ENCODE peak calls at places on chromosomes 11 and 22, in five cellular contexts. T is left lung, N is colonic mucosa, L is SJSA1, H is adrenal gland. F is an unnamed sample. For H3K4me1, the result is how much of the 10 kb centered on the place peaks cover.

GRCh38 chr11:77093987-77094840 is 8.4 kb upstream of the OMP start:
- DNase-seq in T (no peak), N (no peak), L (no peak), H (no peak), F (no peak)

GRCh38 chr11:2673250-2673610 is 26.6 kb downstream of the KCNQ1OT1 start:
- DNase-seq in T (no peak), N (no peak), L (no peak), H (peak), F (no peak)

GRCh38 chr11:73538381-73538872 is 59.5 kb downstream of the FAM168A start:
- DNase-seq in T (no peak), N (no peak), L (no peak), H (no peak), F (peak)

GRCh38 chr11:131928992-131929391 is 558.6 kb downstream of the NTM start:
- DNase-seq in T (no peak), N (no peak), L (no peak), H (no peak), F (no peak)

GRCh38 chr11:2097356-2097997 is 41.7 kb downstream of the IGF2 start:
- DNase-seq in T (peak), N (peak), L (peak), H (peak), F (peak)

GRCh38 chr11:45662096-45662664 is 3.2 kb downstream of the CHST1 start:
- DNase-seq in T (no peak), N (no peak), L (no peak), H (no peak), F (no peak)

GRCh38 chr11:65432133-65432650 is 9.6 kb downstream of the NEAT1 start:
- DNase-seq in T (no peak), N (no peak), L (no peak), H (no peak), F (no peak)

GRCh38 chr11:104964247-104964646 is 4.1 kb downstream of the CASP4 start:
- DNase-seq in T (no peak), N (no peak), L (no peak), H (no peak), F (no peak)

GRCh38 chr11:18727499-18728236 is 1.7 kb upstream of the IGSF22 start:
- DNase-seq in T (no peak), N (peak), L (peak), H (no peak), F (peak)

GRCh38 chr11:127074151-127074761 is 73.7 kb upstream of the KIRREL3 start:
- DNase-seq in T (no peak), N (peak), L (peak), H (peak), F (peak)

GRCh38 chr22:29344137-29344536 is 28.6 kb upstream of the RASL10A start:
- DNase-seq in T (peak), N (no peak), L (peak), H (peak), F (peak)

GRCh38 chr22:19971276-19972124 is 29.9 kb upstream of the TXNRD2 start:
- DNase-seq in T (peak), N (no peak), L (no peak), H (no peak), F (no peak)

GRCh38 chr11:120690406-120690805 is 178.9 kb downstream of the GRIK4 start:
- DNase-seq in T (no peak), N (no peak), L (no peak), H (no peak), F (no peak)

GRCh38 chr22:38050720-38051119 is 6.5 kb upstream of the PICK1 start:
- DNase-seq in T (no peak), N (no peak), L (no peak), H (no peak), F (no peak)

GRCh38 chr11:133530501-133530835 is 1.8 kb downstream of the OPCML start:
- DNase-seq in T (no peak), N (no peak), L (no peak), H (no peak), F (no peak)

GRCh38 chr22:41540006-41540315 is 4.3 kb downstream of the POLR3H start:
- DNase-seq in T (no peak), N (no peak), L (no peak), H (no peak), F (no peak)

GRCh38 chr11:126101241-126101929 is 38.7 kb upstream of the CDON start:
- DNase-seq in T (no peak), N (no peak), L (no peak), H (no peak), F (peak)

GRCh38 chr22:17268501-17269223 is 49.4 kb upstream of the ADA2 start:
- DNase-seq in T (no peak), N (no peak), L (no peak), H (no peak), F (peak)

GRCh38 chr11:94780432-94780831 is 12.3 kb downstream of the AMOTL1 start:
- DNase-seq in T (no peak), N (no peak), L (no peak), H (no peak), F (no peak)

GRCh38 chr11:63892233-63892632 is 24.7 kb downstream of the RCOR2 start:
- DNase-seq in T (no peak), N (no peak), L (no peak), H (no peak), F (no peak)

GRCh38 chr11:66885469-66886316 is 28.8 kb downstream of the LRFN4 start:
- DNase-seq in T (no peak), N (no peak), L (no peak), H (peak), F (no peak)

GRCh38 chr11:118892515-118892914 is 8.8 kb downstream of the CXCR5 start:
- DNase-seq in T (no peak), N (no peak), L (no peak), H (no peak), F (no peak)

GRCh38 chr11:57230797-57231538 is 6.1 kb downstream of the APLNR start:
- DNase-seq in T (no peak), N (no peak), L (no peak), H (no peak), F (no peak)

GRCh38 chr11:96084610-96085348 is 160.9 kb upstream of the MTMR2 start:
- DNase-seq in T (no peak), N (no peak), L (no peak), H (no peak), F (no peak)

GRCh38 chr22:37862570-37863325 is 13.5 kb downstream of the EIF3L start:
- DNase-seq in T (no peak), N (no peak), L (no peak), H (no peak), F (no peak)

GRCh38 chr11:66467034-66467659 is 442 bp downstream of the PELI3 start:
- DNase-seq in T (no peak), N (peak), L (peak), H (peak), F (no peak)

GRCh38 chr11:121257289-121257688 is 35.3 kb upstream of the SC5D start:
- DNase-seq in T (no peak), N (no peak), L (no peak), H (no peak), F (no peak)

GRCh38 chr22:27476729-27477128 is 324.8 kb downstream of the MN1 start:
- DNase-seq in T (no peak), N (no peak), L (peak), H (no peak), F (peak)

GRCh38 chr11:69535928-69536327 is 54.5 kb downstream of the LINC01488 start:
- DNase-seq in T (no peak), N (no peak), L (no peak), H (no peak), F (no peak)

GRCh38 chr22:22901578-22902218 is 14.1 kb downstream of the IGLL5 start:
- DNase-seq in T (no peak), N (no peak), L (no peak), H (no peak), F (no peak)

GRCh38 chr11:132623496-132623895 is 908.8 kb downstream of the OPCML start:
- DNase-seq in T (no peak), N (no peak), L (no peak), H (no peak), F (peak)

GRCh38 chr11:115488945-115489344 is 15.3 kb downstream of the CADM1 start:
- DNase-seq in T (no peak), N (no peak), L (no peak), H (no peak), F (no peak)

GRCh38 chr11:73291196-73291595 is 16.9 kb upstream of the ARHGEF17 start:
- DNase-seq in T (no peak), N (no peak), L (no peak), H (no peak), F (no peak)

GRCh38 chr11:67422894-67423293 is 5.4 kb upstream of the RPS6KB2 start:
- DNase-seq in T (no peak), N (no peak), L (no peak), H (no peak), F (no peak)

GRCh38 chr11:116851631-116852030 is 14.2 kb upstream of the APOA1 start:
- DNase-seq in T (no peak), N (no peak), L (no peak), H (no peak), F (no peak)

DNA sequence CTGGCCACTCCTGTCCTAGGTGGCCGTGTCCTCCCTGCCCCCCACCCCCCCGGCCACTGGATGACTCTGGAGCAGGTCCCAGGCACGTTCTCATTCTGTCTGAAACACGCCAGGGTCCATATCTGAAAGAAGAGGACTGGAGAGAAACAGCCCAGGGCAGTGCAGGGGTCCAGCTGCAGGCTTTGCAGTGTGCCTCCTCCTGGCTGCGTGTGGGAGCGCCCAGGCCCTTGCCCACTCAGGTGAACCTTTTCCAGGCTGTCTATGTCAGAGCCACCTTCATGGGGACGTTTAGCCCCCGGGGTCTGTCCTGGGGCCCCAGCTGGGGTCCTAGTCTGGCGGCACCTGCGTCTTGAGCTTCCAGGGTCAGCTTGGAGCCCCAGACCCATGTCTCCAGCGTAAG is 15.6 kb downstream of the GRAMD4 start:
- DNase-seq in T (no peak), N (no peak), L (no peak), H (no peak), F (no peak)
- H3K27ac ChIP-seq in T (no peak), N (no peak), L (no peak), H (peak), F (no peak)

GRCh38 chr11:128694618-128695481 is 978 bp downstream of the FLI1 start:
- DNase-seq in T (peak), N (no peak), L (no peak), H (no peak), F (peak)
- H3K4me1 ChIP-seq in T (under half), N (under half), L (under half), H (under half), F (under half)

DNA sequence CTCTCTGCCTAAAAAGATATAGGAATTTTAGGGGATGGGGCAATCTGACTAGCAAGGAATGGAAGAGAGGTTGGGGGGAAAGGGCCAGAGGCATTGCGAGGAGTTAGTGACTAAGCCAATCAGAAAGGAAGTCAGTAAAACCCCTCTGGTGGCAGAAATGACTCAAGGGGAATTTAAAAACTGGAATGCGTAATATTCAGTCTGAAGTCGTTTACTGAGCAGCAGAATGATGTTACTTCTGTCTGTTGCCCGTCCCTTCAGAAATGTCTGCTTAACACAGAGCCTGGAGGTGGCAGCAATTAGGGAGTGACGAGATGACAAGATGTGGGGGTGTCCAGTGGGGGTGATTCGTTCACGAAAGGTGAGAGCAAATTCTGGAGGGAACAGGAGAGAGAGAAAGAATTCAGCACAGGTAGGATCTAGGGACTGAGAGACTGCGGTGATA is 107.7 kb upstream of the CLMP start:
- DNase-seq in T (no peak), N (no peak), L (no peak), H (no peak), F (no peak)
- H3K4me3 ChIP-seq in T (no peak), N (no peak), L (no peak), H (no peak), F (no peak)

GRCh38 chr11:8867856-8868705 is 42.9 kb upstream of the AKIP1 start:
- DNase-seq in T (no peak), N (no peak), L (peak), H (no peak), F (peak)

GRCh38 chr11:8871283-8871775 is 39.7 kb upstream of the AKIP1 start:
- DNase-seq in T (peak), N (peak), L (peak), H (peak), F (peak)

GRCh38 chr11:8873966-8874365 is 37.0 kb upstream of the AKIP1 start:
- DNase-seq in T (no peak), N (no peak), L (no peak), H (no peak), F (no peak)

GRCh38 chr11:8870461-8871282 is 40.3 kb upstream of the AKIP1 start:
- DNase-seq in T (peak), N (peak), L (peak), H (peak), F (peak)

DNA sequence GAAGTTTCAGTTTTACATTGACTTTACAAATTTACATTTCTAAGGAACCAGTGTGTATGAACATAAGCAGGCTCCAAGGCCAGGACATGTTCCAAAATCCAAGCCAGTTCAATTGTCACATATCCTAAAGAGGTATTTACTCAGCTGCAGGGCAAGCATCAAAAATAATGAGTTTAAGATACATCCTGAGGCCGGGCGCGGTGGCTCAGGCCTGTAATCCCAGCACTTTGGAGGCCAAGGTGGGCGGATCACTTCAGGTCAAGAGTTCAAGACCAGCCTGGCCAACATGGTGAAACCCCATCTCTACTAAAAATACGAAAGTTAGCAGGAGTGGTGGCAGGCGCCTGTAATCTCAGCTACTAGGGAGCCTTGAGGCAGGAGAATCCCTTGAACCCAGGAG is 39.0 kb upstream of the AKIP1 start:
- DNase-seq in T (no peak), N (no peak), L (no peak), H (no peak), F (peak)
- H3K27ac ChIP-seq in T (peak), N (peak), L (no peak), H (peak), F (peak)

DNA sequence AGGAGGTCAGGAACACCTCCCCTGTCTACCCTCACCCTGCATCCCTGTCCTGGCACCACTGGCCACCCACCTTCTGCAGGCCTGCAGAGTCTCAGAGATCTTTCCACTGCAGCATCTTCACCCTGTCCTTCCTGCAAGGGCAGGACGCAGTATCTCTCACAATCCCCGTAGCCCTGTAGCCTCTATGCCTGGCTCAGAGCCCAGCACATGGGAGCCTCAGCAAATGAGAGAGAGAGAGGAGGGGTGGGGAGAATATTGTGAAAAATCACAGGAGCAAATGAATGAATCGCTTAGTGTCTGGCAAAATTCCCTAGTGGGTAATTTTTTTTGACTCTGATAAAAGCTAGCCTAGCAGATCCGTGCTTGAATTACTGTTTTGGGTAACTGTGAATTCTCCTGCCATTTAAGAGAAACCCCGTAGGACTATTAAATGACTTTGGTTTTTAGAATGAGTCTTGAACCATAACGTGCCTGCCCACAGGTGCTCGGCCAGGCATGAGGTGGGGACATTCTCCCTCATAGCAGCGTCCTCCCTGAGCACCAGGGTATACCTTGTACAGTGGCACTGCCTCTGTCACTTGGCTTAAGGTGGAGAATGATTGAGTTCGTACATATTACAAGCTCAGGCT is 91.5 kb downstream of the MORC2 start:
- DNase-seq in T (peak), N (no peak), L (no peak), H (peak), F (no peak)
- H3K4me1 ChIP-seq in T (under half), N (under half), L (under half), H (under half), F (under half)